ENCODE peak calls at places on chromosomes 16 and 17, in ten cellular contexts. W is ACHN; I is esophagus squamous epithelium; D is WTC11; V is posterior cingulate gyrus; G is CD4-positive, CD25-positive, alpha-beta regulatory T cell; M is NCI-H2171 treated with DMSO at 0.1 percent for 48 hours; U is A172; J is GM23338; R is hippocampal formation. X is an unnamed sample.

GRCh38 chr17:39782980-39783379 is 45.2 kb downstream of the GRB7 start:
- DNase-seq in V (no peak), G (no peak), J (no peak), W (no peak), R (no peak), M (no peak), U (no peak), D (no peak), I (no peak), X (no peak)

GRCh38 chr16:86061318-86061695 is 162.3 kb downstream of the IRF8 start:
- DNase-seq in I (no peak), J (no peak), D (no peak), W (no peak), M (no peak), G (no peak), U (no peak), R (no peak), V (peak), X (no peak)

GRCh38 chr17:82598256-82599011 is 49.8 kb downstream of the WDR45B start:
- DNase-seq in G (no peak), V (peak), R (no peak), W (no peak), M (no peak), J (no peak), I (no peak), D (no peak), U (peak), X (peak)

GRCh38 chr17:9002236-9002609 is 19.1 kb upstream of the NTN1 start:
- DNase-seq in U (no peak), W (no peak), R (no peak), I (no peak), M (no peak), J (peak), V (peak), G (no peak), D (peak), X (no peak)

GRCh38 chr16:49849709-49850108 is 6.2 kb downstream of the ZNF423 start:
- DNase-seq in I (no peak), D (no peak), G (no peak), U (no peak), R (no peak), V (no peak), W (no peak), J (no peak), M (no peak), X (no peak)

GRCh38 chr17:49964539-49965521 is 4.2 kb upstream of the DLX4 start:
- DNase-seq in U (no peak), M (no peak), V (no peak), R (no peak), W (no peak), I (no peak), D (peak), G (no peak), J (peak), X (no peak)

GRCh38 chr17:2122641-2123302 is 67.9 kb downstream of the HIC1 start:
- DNase-seq in I (no peak), D (peak), W (no peak), V (peak), G (no peak), U (no peak), J (peak), M (no peak), R (peak), X (no peak)

GRCh38 chr17:57461082-57461481 is 204.8 kb downstream of the MSI2 start:
- DNase-seq in V (peak), M (no peak), R (no peak), U (peak), G (no peak), I (no peak), J (no peak), W (no peak), D (no peak), X (no peak)

GRCh38 chr17:78674595-78675315 is 97.6 kb upstream of the DNAH17 start:
- DNase-seq in U (no peak), J (peak), D (peak), G (no peak), V (peak), W (no peak), I (no peak), M (no peak), R (no peak), X (no peak)

GRCh38 chr16:66553223-66553622 is 847 bp downstream of the CKLF start:
- DNase-seq in U (no peak), G (no peak), J (no peak), M (no peak), D (no peak), R (no peak), I (no peak), V (no peak), W (no peak), X (no peak)

GRCh38 chr16:28090646-28091377 is 27.3 kb upstream of the GSG1L start:
- DNase-seq in V (peak), R (no peak), G (no peak), J (peak), I (no peak), D (peak), U (peak), W (peak), M (no peak), X (peak)

GRCh38 chr16:64240586-64240985 is 881.3 kb downstream of the CDH11 start:
- DNase-seq in R (no peak), J (no peak), D (no peak), V (no peak), I (no peak), G (no peak), U (no peak), W (peak), M (no peak), X (peak)

GRCh38 chr16:80580109-80580832 is 39.5 kb downstream of the DYNLRB2 start:
- DNase-seq in U (peak), I (no peak), M (no peak), J (peak), R (no peak), V (no peak), D (no peak), G (peak), W (no peak), X (peak)

GRCh38 chr17:40608061-40608581 is 39.5 kb downstream of the SMARCE1 start:
- DNase-seq in V (no peak), D (no peak), I (no peak), W (no peak), U (no peak), J (no peak), R (no peak), G (peak), M (no peak), X (no peak)

GRCh38 chr17:77125432-77125901 is 15.3 kb upstream of the SEC14L1 start:
- DNase-seq in D (no peak), M (no peak), R (no peak), G (no peak), U (peak), W (peak), I (no peak), J (no peak), V (no peak), X (peak)

GRCh38 chr16:64950731-64951130 is 171.1 kb downstream of the CDH11 start:
- DNase-seq in V (no peak), I (no peak), G (no peak), W (no peak), R (no peak), U (no peak), D (no peak), J (no peak), M (no peak), X (no peak)

GRCh38 chr16:81221731-81222130 is 16.8 kb upstream of the BCO1 start:
- DNase-seq in G (no peak), M (no peak), W (no peak), R (no peak), V (no peak), J (no peak), I (no peak), U (no peak), D (no peak), X (no peak)

GRCh38 chr17:70752966-70753467 is 583.7 kb downstream of the KCNJ2 start:
- DNase-seq in R (no peak), M (no peak), D (no peak), I (no peak), J (no peak), V (no peak), W (no peak), U (no peak), G (no peak), X (no peak)

GRCh38 chr17:4986403-4986802 is 1.1 kb downstream of the CAMTA2 start:
- DNase-seq in J (peak), D (no peak), U (no peak), G (no peak), W (no peak), R (no peak), V (no peak), M (peak), I (no peak), X (peak)

GRCh38 chr17:81039854-81040758 is 5.2 kb downstream of the BAIAP2 start:
- DNase-seq in R (no peak), G (no peak), D (no peak), J (no peak), I (no peak), U (peak), M (no peak), W (peak), V (peak), X (peak)

GRCh38 chr17:16419929-16420271 is 4.5 kb downstream of the TRPV2 start:
- DNase-seq in V (no peak), J (no peak), I (no peak), W (peak), G (peak), R (no peak), U (peak), D (no peak), M (no peak), X (peak)

GRCh38 chr16:55569025-55569424 is 2.5 kb downstream of the CAPNS2 start:
- DNase-seq in M (peak), J (no peak), G (no peak), V (no peak), U (no peak), R (no peak), W (no peak), D (no peak), I (no peak), X (peak)

GRCh38 chr17:49588726-49589555 is 13.3 kb downstream of the NXPH3 start:
- DNase-seq in D (no peak), M (no peak), R (no peak), V (no peak), G (no peak), J (no peak), U (peak), I (no peak), W (no peak), X (peak)

GRCh38 chr17:33201255-33201654 is 91.8 kb downstream of the ASIC2 start:
- DNase-seq in U (no peak), J (peak), W (no peak), I (no peak), G (no peak), D (no peak), V (no peak), M (no peak), R (no peak), X (no peak)

GRCh38 chr17:79338142-79338541 is 263.5 kb downstream of the ENGASE start:
- DNase-seq in I (no peak), M (no peak), J (peak), D (peak), U (peak), G (no peak), V (peak), R (no peak), W (peak), X (no peak)

GRCh38 chr16:17359778-17360177 is 111.0 kb downstream of the XYLT1 start:
- DNase-seq in U (no peak), G (no peak), V (no peak), R (peak), W (no peak), D (no peak), M (no peak), I (no peak), J (no peak), X (peak)

GRCh38 chr16:25256821-25257503 is 683 bp downstream of the ZKSCAN2 start:
- DNase-seq in W (peak), D (peak), J (peak), I (no peak), G (no peak), R (no peak), M (peak), V (no peak), U (no peak), X (peak)

GRCh38 chr16:57810197-57811024 is 8.1 kb upstream of the KIFC3 start:
- DNase-seq in D (peak), V (peak), M (no peak), U (peak), W (peak), J (peak), G (peak), I (peak), R (no peak), X (peak)

GRCh38 chr16:80656731-80657150 is 115.9 kb downstream of the DYNLRB2 start:
- DNase-seq in I (no peak), W (no peak), G (no peak), R (no peak), D (no peak), J (peak), U (no peak), V (no peak), M (no peak), X (no peak)

GRCh38 chr16:30523768-30524574 is 2.4 kb downstream of the ZNF768 start:
- DNase-seq in G (no peak), W (no peak), I (no peak), U (no peak), D (no peak), J (no peak), V (peak), M (no peak), R (no peak), X (no peak)

GRCh38 chr17:5585814-5586558 is 1.7 kb upstream of the NLRP1 start:
- DNase-seq in I (no peak), J (peak), M (no peak), D (no peak), V (peak), G (no peak), R (no peak), W (peak), U (peak), X (no peak)

GRCh38 chr17:39404542-39405378 is 3.3 kb upstream of the FBXL20 start:
- DNase-seq in R (no peak), M (no peak), D (no peak), W (peak), I (no peak), J (no peak), V (no peak), U (peak), G (no peak), X (peak)

GRCh38 chr17:81535007-81535328 is 6.8 kb downstream of the FSCN2 start:
- DNase-seq in M (no peak), G (no peak), U (no peak), W (no peak), J (no peak), I (no peak), V (no peak), R (no peak), D (no peak), X (no peak)

GRCh38 chr17:75517277-75517865 is 1.0 kb downstream of the TSEN54 start:
- DNase-seq in M (no peak), I (no peak), J (peak), G (no peak), D (no peak), W (no peak), U (no peak), R (no peak), V (no peak), X (no peak)

GRCh38 chr17:9183297-9183696 is 162.0 kb downstream of the NTN1 start:
- DNase-seq in G (no peak), I (no peak), D (no peak), M (no peak), U (no peak), R (no peak), J (no peak), W (no peak), V (no peak), X (no peak)

GRCh38 chr16:14148569-14148968 is 77.5 kb downstream of the MRTFB start:
- DNase-seq in I (no peak), V (no peak), D (no peak), U (peak), J (no peak), G (no peak), R (no peak), M (no peak), W (no peak), X (no peak)

GRCh38 chr17:18044609-18045008 is 5.4 kb downstream of the GID4 start:
- DNase-seq in M (no peak), W (no peak), G (no peak), J (no peak), V (no peak), U (no peak), I (no peak), D (no peak), R (no peak), X (no peak)

GRCh38 chr17:79831367-79832210 is 7.7 kb downstream of the CBX4 start:
- DNase-seq in I (no peak), V (peak), J (peak), M (no peak), R (peak), G (no peak), U (peak), D (peak), W (peak), X (no peak)

GRCh38 chr17:31593806-31594205 is 202.3 kb downstream of the RAB11FIP4 start:
- DNase-seq in R (no peak), W (no peak), D (no peak), M (peak), V (peak), I (no peak), U (peak), J (no peak), G (no peak), X (peak)

X was measured in GM03348.